ENCODE peak calls at places on chromosomes 13 and 19, in five cellular contexts. L is psoas muscle, C is upper lobe of right lung, G is uterus, X is ovary. Z is an unnamed sample. For H3K4me1, the result is how much of the 10 kb centered on the place peaks cover.

GRCh38 chr19:11422163-11423068 is 3.3 kb upstream of the RGL3 start:
- DNase-seq in G (peak), X (peak), C (peak), L (peak), Z (peak)

GRCh38 chr13:27953671-27954405 is 15.3 kb downstream of the CDX2 start:
- DNase-seq in L (peak), G (peak), C (peak), X (peak), Z (peak)

GRCh38 chr13:20263393-20264044 is 31.4 kb upstream of the GJB6 start:
- DNase-seq in G (no peak), X (no peak), L (no peak), C (no peak), Z (no peak)

GRCh38 chr19:46678110-46678732 is 17.2 kb upstream of the DACT3 start:
- DNase-seq in G (no peak), C (no peak), L (peak), X (no peak), Z (no peak)

GRCh38 chr13:26128676-26129075 is 76.9 kb upstream of the SHISA2 start:
- DNase-seq in G (no peak), X (no peak), L (no peak), C (no peak), Z (no peak)

GRCh38 chr19:524062-524674 is 7.4 kb upstream of the CDC34 start:
- DNase-seq in G (no peak), L (peak), X (no peak), C (no peak), Z (no peak)

GRCh38 chr13:101845501-101846012 is 393.1 kb downstream of the ITGBL1 start:
- DNase-seq in X (no peak), L (no peak), G (no peak), C (no peak), Z (no peak)

GRCh38 chr19:8423821-8424223 is 10.7 kb downstream of the MARCHF2 start:
- DNase-seq in L (peak), X (peak), G (peak), C (peak), Z (peak)

GRCh38 chr13:107767119-107767518 is 448.2 kb downstream of the LIG4 start:
- DNase-seq in X (no peak), C (no peak), L (no peak), G (no peak), Z (no peak)

GRCh38 chr13:77563110-77563509 is 27.6 kb downstream of the SCEL start:
- DNase-seq in C (no peak), X (no peak), L (no peak), G (no peak), Z (no peak)

GRCh38 chr13:78830508-78830907 is 171.6 kb upstream of the OBI1 start:
- DNase-seq in X (no peak), L (no peak), G (no peak), C (no peak), Z (no peak)

GRCh38 chr13:51784097-51784496 is 19.9 kb downstream of the DHRS12 start:
- DNase-seq in C (no peak), L (no peak), X (no peak), G (no peak), Z (no peak)

GRCh38 chr13:84870190-84870589 is 929.0 kb downstream of the SLITRK6 start:
- DNase-seq in X (no peak), L (no peak), G (no peak), C (no peak), Z (no peak)

GRCh38 chr13:47869780-47870179 is 131.3 kb downstream of the SUCLA2 start:
- DNase-seq in L (no peak), G (no peak), X (no peak), C (no peak), Z (no peak)

GRCh38 chr13:21014139-21014665 is 47.2 kb downstream of the LATS2 start:
- DNase-seq in X (peak), L (no peak), C (peak), G (no peak), Z (no peak)

GRCh38 chr13:35694031-35694430 is 217.5 kb upstream of the MAB21L1 start:
- DNase-seq in G (no peak), L (no peak), C (no peak), X (no peak), Z (no peak)

GRCh38 chr19:49866933-49867782 is at the start of gene PNKP:
- DNase-seq in X (peak), L (peak), C (peak), G (peak), Z (peak)

GRCh38 chr13:73933795-73934194 is 200.4 kb downstream of the KLF12 start:
- DNase-seq in G (no peak), L (no peak), C (no peak), X (no peak), Z (no peak)

GRCh38 chr13:67416047-67416925 is 186.2 kb upstream of the PCDH9 start:
- DNase-seq in C (peak), L (peak), G (no peak), X (no peak), Z (peak)

GRCh38 chr19:43798546-43799409 is 3.5 kb downstream of the LYPD5 start:
- DNase-seq in C (peak), X (peak), G (no peak), L (no peak), Z (no peak)

GRCh38 chr19:49097453-49098288 is 12.4 kb downstream of the SNRNP70 start:
- DNase-seq in C (no peak), L (peak), G (peak), X (peak), Z (peak)

GRCh38 chr13:110244926-110245325 is 62.0 kb downstream of the COL4A1 start:
- DNase-seq in G (peak), X (no peak), L (peak), C (no peak), Z (no peak)
- H3K4me1 ChIP-seq in G (under half), X (under half), L (under half), C (under half), Z (under half)

DNA sequence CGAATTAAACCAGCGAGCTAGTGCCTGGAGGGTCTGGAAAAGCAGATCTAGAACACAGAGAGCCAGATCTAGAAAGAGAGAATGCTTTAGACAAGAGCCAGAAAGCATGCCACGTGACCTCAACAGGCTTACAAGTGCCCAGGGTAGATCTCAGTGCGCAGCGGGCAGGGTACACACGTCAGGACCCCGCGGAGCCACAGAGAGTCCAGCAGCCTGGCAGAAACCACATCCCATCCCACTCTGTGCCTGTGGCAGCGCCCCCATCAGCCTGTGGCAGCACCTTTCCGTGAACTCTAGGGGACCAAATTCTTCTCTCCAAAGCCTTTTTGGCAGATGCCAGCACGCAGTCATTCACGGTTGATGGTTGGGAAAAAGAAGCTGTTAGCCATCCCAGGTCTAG is 5.9 kb downstream of the ARHGEF1 start:
- DNase-seq in X (no peak), L (no peak), G (no peak), C (no peak), Z (no peak)
- TF ChIP-seq CTCF in X (no peak), L (no peak), G (no peak), C (no peak), Z (no peak)

GRCh38 chr19:55115446-55116065 is 1.9 kb downstream of the PPP1R12C start:
- DNase-seq in L (peak), C (no peak), G (peak), X (peak), Z (no peak)
- H3K27ac ChIP-seq in L (peak), C (no peak), G (peak), X (peak), Z (peak)

GRCh38 chr13:40981949-40982348 is 37.2 kb downstream of the ELF1 start:
- DNase-seq in C (no peak), X (no peak), G (no peak), L (no peak), Z (no peak)

GRCh38 chr13:40980466-40980865 is 38.6 kb downstream of the ELF1 start:
- DNase-seq in X (no peak), L (no peak), G (no peak), C (no peak), Z (no peak)

GRCh38 chr13:40983269-40983668 is 35.8 kb downstream of the ELF1 start:
- DNase-seq in G (no peak), C (no peak), X (no peak), L (no peak), Z (no peak)

GRCh38 chr13:40982772-40983171 is 36.3 kb downstream of the ELF1 start:
- DNase-seq in C (no peak), L (no peak), X (no peak), G (peak), Z (peak)

GRCh38 chr13:40981361-40981760 is 37.8 kb downstream of the ELF1 start:
- DNase-seq in C (no peak), G (no peak), L (no peak), X (no peak), Z (no peak)
- H3K4me1 ChIP-seq in C (half or more), G (under half), L (under half), X (under half), Z (under half)

GRCh38 chr13:99830931-99831330 is 140.6 kb downstream of the ZIC5 start:
- DNase-seq in C (no peak), L (no peak), G (no peak), X (no peak), Z (no peak)
- TF ChIP-seq CTCF in C (no peak), L (no peak), G (no peak), X (no peak), Z (no peak)

GRCh38 chr13:75445717-75446529 is 36.0 kb downstream of the TBC1D4 start:
- DNase-seq in C (no peak), L (no peak), X (no peak), G (no peak), Z (no peak)

GRCh38 chr13:75444016-75444415 is 38.0 kb downstream of the TBC1D4 start:
- DNase-seq in X (no peak), L (no peak), G (no peak), C (no peak), Z (no peak)

GRCh38 chr13:75440100-75440499 is 41.9 kb downstream of the TBC1D4 start:
- DNase-seq in X (no peak), L (no peak), C (no peak), G (no peak), Z (no peak)

GRCh38 chr13:75443356-75443958 is 38.5 kb downstream of the TBC1D4 start:
- DNase-seq in C (no peak), G (no peak), L (no peak), X (no peak), Z (no peak)

GRCh38 chr13:75442736-75443234 is 39.2 kb downstream of the TBC1D4 start:
- DNase-seq in L (no peak), C (no peak), G (no peak), X (no peak), Z (no peak)
- H3K27ac ChIP-seq in L (peak), C (no peak), G (no peak), X (no peak), Z (no peak)

Z was measured in testis.